ENCODE peak calls at places on chromosome 20, in seven cellular contexts. T is foreskin fibroblast, B is mucosa of descending colon, K is HFF-Myc, A is heart left ventricle, W is fibroblast of mammary gland, X is cardiac muscle cell. J is an unnamed sample.

GRCh38 chr20:34632870-34633452 is 43.9 kb downstream of the PIGU start:
- DNase-seq in W (no peak), A (no peak), T (no peak), X (no peak), K (no peak), B (peak), J (no peak)

GRCh38 chr20:36886859-36887778 is 11.2 kb downstream of the TLDC2 start:
- DNase-seq in T (peak), K (peak), X (peak), W (peak), A (peak), B (peak), J (no peak)

GRCh38 chr20:37518059-37518458 is 3.0 kb upstream of the NNAT start:
- DNase-seq in T (no peak), W (no peak), B (no peak), K (no peak), A (no peak), X (no peak), J (no peak)

GRCh38 chr20:62053465-62054196 is 12.1 kb downstream of the TAF4 start:
- DNase-seq in B (no peak), X (no peak), A (peak), T (no peak), K (no peak), W (no peak), J (no peak)

GRCh38 chr20:59812286-59813125 is 120.9 kb downstream of the SYCP2 start:
- DNase-seq in T (no peak), A (peak), W (no peak), X (no peak), K (no peak), B (no peak), J (no peak)

GRCh38 chr20:38294334-38294592 is 9.7 kb upstream of the BPI start:
- DNase-seq in T (no peak), K (no peak), W (no peak), B (no peak), X (no peak), A (no peak), J (no peak)

GRCh38 chr20:5980720-5981119 is 30.3 kb downstream of the MCM8 start:
- DNase-seq in W (no peak), A (no peak), T (no peak), K (no peak), X (no peak), B (no peak), J (no peak)

GRCh38 chr20:24785141-24785924 is 163.7 kb upstream of the CST7 start:
- DNase-seq in T (peak), X (peak), A (no peak), W (no peak), K (no peak), B (no peak), J (peak)

GRCh38 chr20:38135641-38136420 is 29.2 kb downstream of the TGM2 start:
- DNase-seq in K (no peak), T (no peak), A (no peak), X (no peak), B (no peak), W (no peak), J (no peak)

GRCh38 chr20:24784607-24785006 is 164.5 kb upstream of the CST7 start:
- DNase-seq in A (no peak), B (no peak), K (no peak), X (no peak), T (no peak), W (no peak), J (no peak)

DNA sequence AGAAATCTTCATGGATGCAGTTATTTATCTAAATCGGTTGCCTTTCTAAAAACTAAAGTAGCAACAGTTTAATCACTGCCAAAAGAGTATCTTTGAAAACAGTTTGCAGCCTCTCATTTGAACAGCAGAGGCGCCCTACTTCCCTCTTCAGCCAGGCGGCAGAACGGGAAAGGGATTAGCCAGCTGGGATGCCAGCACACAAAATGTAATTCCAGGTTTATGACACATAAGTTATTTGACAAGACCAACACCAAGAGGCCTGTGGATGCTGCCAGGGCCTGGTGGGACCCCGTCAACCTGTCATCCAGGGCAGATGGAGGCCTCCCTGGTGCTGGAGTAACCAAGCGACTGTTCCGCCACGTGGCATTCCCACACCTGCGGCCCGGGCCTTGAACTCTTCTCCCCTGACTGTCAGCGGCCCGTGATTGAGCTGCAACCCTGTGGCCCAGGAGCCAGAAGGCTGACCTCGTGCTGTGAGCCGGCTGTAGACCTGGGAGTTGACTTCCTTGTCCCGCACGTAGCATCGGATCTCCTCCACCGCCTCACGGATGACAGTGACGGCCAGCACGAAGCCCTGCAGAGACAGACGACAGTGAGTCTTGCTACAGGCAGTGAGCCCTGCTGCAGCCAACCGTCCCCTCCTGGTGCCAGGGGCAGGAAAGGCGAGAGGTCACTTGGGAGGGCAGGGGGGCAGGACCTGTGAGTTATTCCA is 55.5 kb downstream of the ATP9A start:
- DNase-seq in X (peak), K (no peak), B (peak), A (no peak), T (peak), W (peak), J (no peak)
- TF ChIP-seq CTCF in X (peak), K (peak), B (peak), A (peak), T (peak), W (peak), J (peak)

GRCh38 chr20:10510216-10510615 is 75.1 kb downstream of the SLX4IP start:
- DNase-seq in K (no peak), A (no peak), T (no peak), X (no peak), B (no peak), W (no peak), J (no peak)

GRCh38 chr20:10513091-10513490 is 78.0 kb downstream of the SLX4IP start:
- DNase-seq in X (no peak), A (no peak), B (no peak), W (no peak), T (no peak), K (no peak), J (no peak)

GRCh38 chr20:10509411-10509810 is 74.3 kb downstream of the SLX4IP start:
- DNase-seq in T (no peak), K (no peak), B (no peak), A (no peak), W (peak), X (no peak), J (no peak)

GRCh38 chr20:10511507-10512231 is 76.6 kb downstream of the SLX4IP start:
- DNase-seq in T (peak), K (peak), A (peak), X (peak), B (peak), W (peak), J (peak)

GRCh38 chr20:10511166-10511506 is 76.0 kb downstream of the SLX4IP start:
- DNase-seq in T (no peak), B (no peak), X (no peak), W (no peak), A (no peak), K (no peak), J (no peak)
- H3K4me3 ChIP-seq in T (peak), B (no peak), X (no peak), W (no peak), A (no peak), K (peak), J (no peak)

DNA sequence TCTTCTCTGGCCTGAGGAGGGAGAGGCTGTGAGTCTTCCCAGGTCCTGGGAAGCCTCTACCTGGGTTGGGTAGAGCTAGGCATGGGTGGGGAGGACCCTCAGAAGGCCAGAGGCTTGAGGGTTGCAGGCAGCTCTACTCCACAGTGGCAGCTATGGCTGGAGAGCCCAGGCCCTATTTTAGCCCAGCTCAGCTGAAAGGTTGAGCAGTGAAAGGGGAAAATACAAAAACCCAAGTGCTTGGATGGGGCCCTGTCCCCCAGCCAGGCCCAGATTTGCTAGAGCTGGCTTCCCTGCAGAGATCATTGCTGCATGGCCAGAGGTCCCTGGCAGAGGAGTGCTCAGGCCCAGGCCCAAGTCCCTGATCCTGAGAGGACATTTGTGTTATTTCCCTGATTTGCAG is 45.7 kb downstream of the SUN5 start:
- DNase-seq in T (no peak), X (no peak), K (no peak), W (no peak), A (no peak), B (no peak), J (no peak)
- TF ChIP-seq CTCF in T (no peak), X (no peak), K (no peak), W (no peak), A (no peak), B (no peak), J (no peak)

GRCh38 chr20:63497138-63497945 is 1.5 kb downstream of the EEF1A2 start:
- DNase-seq in T (no peak), K (no peak), B (no peak), X (no peak), A (peak), W (no peak), J (no peak)
- H3K4me3 ChIP-seq in T (no peak), K (no peak), B (no peak), X (peak), A (peak), W (no peak), J (no peak)

GRCh38 chr20:57442888-57443239 is 51.7 kb downstream of the RBM38 start:
- DNase-seq in T (no peak), A (no peak), B (no peak), X (no peak), K (no peak), W (no peak), J (no peak)
- TF ChIP-seq CTCF in T (no peak), A (no peak), B (no peak), X (no peak), K (no peak), W (no peak), J (no peak)

GRCh38 chr20:56629464-56630085 is 469 bp downstream of the TFAP2C start:
- DNase-seq in A (no peak), T (peak), B (no peak), K (no peak), X (no peak), W (no peak), J (no peak)
- H3K4me3 ChIP-seq in A (peak), T (peak), B (no peak), K (peak), X (peak), W (peak), J (peak)

DNA sequence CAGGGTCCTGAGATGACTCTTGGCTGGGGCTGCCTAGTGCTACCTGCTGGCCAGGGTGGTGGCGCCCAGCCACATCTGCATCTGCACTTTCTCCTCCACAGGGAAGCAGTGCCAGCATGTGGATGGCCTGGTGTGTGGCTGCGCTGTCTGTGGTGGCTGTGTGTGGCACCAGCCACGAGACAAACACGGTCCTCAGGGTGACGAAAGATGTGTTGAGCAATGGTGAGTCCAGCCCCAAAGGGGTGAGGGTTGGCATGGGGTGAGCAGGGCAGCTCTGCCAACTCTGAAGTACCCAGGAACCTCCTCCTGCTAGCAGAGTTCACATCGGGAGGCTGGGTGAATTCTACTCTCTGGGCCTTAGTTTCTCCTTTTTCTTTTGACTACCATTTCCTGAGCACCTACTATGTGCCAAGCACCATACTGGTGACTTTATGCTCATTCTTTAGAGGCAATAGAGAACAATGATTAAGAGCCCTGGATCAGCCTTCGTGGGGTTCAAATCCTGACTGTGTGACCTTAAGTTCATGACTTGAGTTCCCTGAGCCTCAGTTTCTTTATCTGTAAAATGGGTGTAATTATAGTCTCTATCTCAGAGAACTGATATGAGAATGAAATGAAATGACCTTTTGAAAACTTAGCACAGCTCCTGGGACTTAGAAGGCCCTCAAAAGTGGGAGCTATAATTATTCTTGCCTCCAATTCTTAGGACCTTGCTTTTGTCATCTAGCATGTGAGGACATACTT is 2.1 kb downstream of the BPIFB4 start:
- DNase-seq in X (no peak), B (no peak), W (no peak), T (no peak), A (no peak), K (no peak), J (no peak)
- TF ChIP-seq CTCF in X (no peak), B (no peak), W (no peak), T (no peak), A (no peak), K (no peak), J (no peak)